ENCODE peak calls at places on chromosomes 12 and 14, in seven cellular contexts. One of them, this sample, is unnamed.
A peak's percentile ranks its signal among the peaks of the same experiment; 100 is the strongest.

GRCh38 chr14:67999693-68000384 is 180.3 kb downstream of the RAD51B start:
- DNase-seq in HCT116: peak; percentile 48
- DNase-seq in H1: no peak
- DNase-seq in HepG2: no peak
- DNase-seq in SK-N-SH: no peak
- DNase-seq in K562: no peak
- DNase-seq in GM12878: no peak
- DNase-seq in this sample: no peak

GRCh38 chr14:72879431-72879830 is 14.5 kb downstream of the DPF3 start:
- DNase-seq in HCT116: no peak
- DNase-seq in H1: no peak
- DNase-seq in HepG2: no peak
- DNase-seq in SK-N-SH: no peak
- DNase-seq in K562: no peak
- DNase-seq in GM12878: no peak
- DNase-seq in this sample: no peak

GRCh38 chr14:102781063-102781462 is 3.8 kb downstream of the TRAF3 start:
- DNase-seq in HCT116: no peak
- DNase-seq in H1: no peak
- DNase-seq in HepG2: no peak
- DNase-seq in SK-N-SH: no peak
- DNase-seq in K562: no peak
- DNase-seq in GM12878: no peak
- DNase-seq in this sample: no peak

GRCh38 chr12:119061208-119061796 is 80.0 kb downstream of the SRRM4 start:
- DNase-seq in HCT116: no peak
- DNase-seq in H1: peak; percentile 46
- DNase-seq in HepG2: peak; percentile 27
- DNase-seq in SK-N-SH: no peak
- DNase-seq in K562: peak; percentile 51
- DNase-seq in GM12878: no peak
- DNase-seq in this sample: peak; percentile 69

GRCh38 chr12:127277882-127278281 is 989.1 kb upstream of the TMEM132C start:
- DNase-seq in HCT116: no peak
- DNase-seq in H1: no peak
- DNase-seq in HepG2: no peak
- DNase-seq in SK-N-SH: no peak
- DNase-seq in K562: no peak
- DNase-seq in GM12878: peak; percentile 9
- DNase-seq in this sample: no peak

GRCh38 chr12:45651029-45651428 is 78.5 kb upstream of the ARID2 start:
- DNase-seq in HCT116: no peak
- DNase-seq in H1: no peak
- DNase-seq in HepG2: no peak
- DNase-seq in SK-N-SH: no peak
- DNase-seq in K562: no peak
- DNase-seq in GM12878: no peak
- DNase-seq in this sample: no peak

GRCh38 chr12:6383572-6384498 is at the start of gene LTBR:
- DNase-seq in HCT116: no peak
- DNase-seq in H1: no peak
- DNase-seq in HepG2: peak; percentile 83
- DNase-seq in SK-N-SH: no peak
- DNase-seq in K562: peak; percentile 82
- DNase-seq in GM12878: no peak
- DNase-seq in this sample: no peak

GRCh38 chr12:112370868-112371510 is 11.2 kb downstream of the HECTD4 start:
- DNase-seq in HCT116: no peak
- DNase-seq in H1: no peak
- DNase-seq in HepG2: peak; percentile 39
- DNase-seq in SK-N-SH: no peak
- DNase-seq in K562: no peak
- DNase-seq in GM12878: no peak
- DNase-seq in this sample: no peak

GRCh38 chr12:58919271-58920101 is 818 bp downstream of the LRIG3 start:
- DNase-seq in HCT116: no peak
- DNase-seq in H1: no peak
- DNase-seq in HepG2: peak; percentile 27
- DNase-seq in SK-N-SH: no peak
- DNase-seq in K562: no peak
- DNase-seq in GM12878: no peak
- DNase-seq in this sample: peak; percentile 15

GRCh38 chr12:112261559-112261958 is 120.7 kb downstream of the HECTD4 start:
- DNase-seq in HCT116: peak; percentile 6
- DNase-seq in H1: no peak
- DNase-seq in HepG2: peak; percentile 13
- DNase-seq in SK-N-SH: peak; percentile 27
- DNase-seq in K562: peak; percentile 30
- DNase-seq in GM12878: no peak
- DNase-seq in this sample: peak; percentile 6

GRCh38 chr14:105908006-105908405 is 381.6 kb downstream of the TMEM121 start:
- DNase-seq in HCT116: no peak
- DNase-seq in H1: no peak
- DNase-seq in HepG2: no peak
- DNase-seq in SK-N-SH: no peak
- DNase-seq in K562: no peak
- DNase-seq in GM12878: no peak
- DNase-seq in this sample: no peak

GRCh38 chr14:105910426-105910825 is 384.0 kb downstream of the TMEM121 start:
- DNase-seq in HCT116: no peak
- DNase-seq in H1: no peak
- DNase-seq in HepG2: no peak
- DNase-seq in SK-N-SH: no peak
- DNase-seq in K562: no peak
- DNase-seq in GM12878: no peak
- DNase-seq in this sample: no peak

GRCh38 chr14:105909046-105909827 is 382.9 kb downstream of the TMEM121 start:
- DNase-seq in HCT116: no peak
- DNase-seq in H1: no peak
- DNase-seq in HepG2: no peak
- DNase-seq in SK-N-SH: no peak
- DNase-seq in K562: no peak
- DNase-seq in GM12878: no peak
- DNase-seq in this sample: no peak

GRCh38 chr14:105907276-105907675 is 380.9 kb downstream of the TMEM121 start:
- DNase-seq in HCT116: no peak
- DNase-seq in H1: no peak
- DNase-seq in HepG2: no peak
- DNase-seq in SK-N-SH: no peak
- DNase-seq in K562: no peak
- DNase-seq in GM12878: no peak
- DNase-seq in this sample: no peak

GRCh38 chr14:105908481-105908911 is 382.1 kb downstream of the TMEM121 start:
- DNase-seq in HCT116: no peak
- DNase-seq in H1: no peak
- DNase-seq in HepG2: no peak
- DNase-seq in SK-N-SH: peak; percentile 87
- DNase-seq in K562: no peak
- DNase-seq in GM12878: no peak
- DNase-seq in this sample: no peak
- TF ChIP-seq YY1 in HCT116: no peak
- TF ChIP-seq YY1 in H1: no peak
- TF ChIP-seq YY1 in HepG2: no peak
- TF ChIP-seq YY1 in SK-N-SH: no peak
- TF ChIP-seq YY1 in K562: no peak
- TF ChIP-seq YY1 in GM12878: no peak
- TF ChIP-seq YY1 in this sample: no peak

GRCh38 chr14:90295870-90296516 is 35.7 kb downstream of the NRDE2 start:
- DNase-seq in HCT116: no peak
- DNase-seq in H1: no peak
- DNase-seq in HepG2: no peak
- DNase-seq in SK-N-SH: no peak
- DNase-seq in K562: no peak
- DNase-seq in GM12878: no peak
- DNase-seq in this sample: no peak
- H3K4me1 ChIP-seq in HCT116: peaks cover 5% of the 10 kb centered on the region
- H3K4me1 ChIP-seq in H1: no peaks in the 10 kb centered on the region
- H3K4me1 ChIP-seq in HepG2: no peaks in the 10 kb centered on the region
- H3K4me1 ChIP-seq in SK-N-SH: no peaks in the 10 kb centered on the region
- H3K4me1 ChIP-seq in K562: no peaks in the 10 kb centered on the region
- H3K4me1 ChIP-seq in GM12878: no peaks in the 10 kb centered on the region
- H3K4me1 ChIP-seq in this sample: peaks cover 2% of the 10 kb centered on the region

GRCh38 chr12:30792085-30792484 is 37.3 kb upstream of the CAPRIN2 start:
- DNase-seq in HCT116: no peak
- DNase-seq in H1: no peak
- DNase-seq in HepG2: no peak
- DNase-seq in SK-N-SH: no peak
- DNase-seq in K562: no peak
- DNase-seq in GM12878: no peak
- DNase-seq in this sample: no peak
- TF ChIP-seq YY1 in HCT116: no peak
- TF ChIP-seq YY1 in H1: no peak
- TF ChIP-seq YY1 in HepG2: no peak
- TF ChIP-seq YY1 in SK-N-SH: no peak
- TF ChIP-seq YY1 in K562: no peak
- TF ChIP-seq YY1 in GM12878: no peak
- TF ChIP-seq YY1 in this sample: no peak

GRCh38 chr14:61470954-61471279 is 149.5 kb downstream of the PRKCH start:
- DNase-seq in HCT116: no peak
- DNase-seq in H1: no peak
- DNase-seq in HepG2: no peak
- DNase-seq in SK-N-SH: no peak
- DNase-seq in K562: no peak
- DNase-seq in GM12878: no peak
- DNase-seq in this sample: no peak
- H3K4me1 ChIP-seq in HCT116: peaks cover 14% of the 10 kb centered on the region
- H3K4me1 ChIP-seq in H1: peaks cover 4% of the 10 kb centered on the region
- H3K4me1 ChIP-seq in HepG2: peaks cover 38% of the 10 kb centered on the region
- H3K4me1 ChIP-seq in SK-N-SH: peaks cover 18% of the 10 kb centered on the region
- H3K4me1 ChIP-seq in K562: no peaks in the 10 kb centered on the region
- H3K4me1 ChIP-seq in GM12878: peaks cover 24% of the 10 kb centered on the region
- H3K4me1 ChIP-seq in this sample: peaks cover 1% of the 10 kb centered on the region

DNA sequence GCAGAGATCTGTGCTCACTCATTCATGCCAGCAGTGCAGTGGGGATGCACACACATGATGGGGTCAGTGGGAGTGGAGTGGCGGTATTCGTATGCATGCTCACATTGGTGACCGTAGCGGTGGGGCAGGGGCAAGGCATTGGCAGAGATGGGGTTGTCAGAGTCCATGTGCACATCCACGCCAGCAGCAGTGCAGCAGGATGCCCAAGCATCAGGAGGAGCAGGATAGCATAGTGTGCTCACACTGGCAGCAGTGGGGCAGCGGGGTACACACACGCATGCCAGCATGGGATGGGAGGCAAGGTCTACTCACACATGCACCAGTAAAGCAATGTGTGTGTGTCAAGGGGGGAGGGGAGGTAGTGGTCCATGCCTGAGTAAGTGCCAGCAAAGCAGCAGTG is 89.4 kb upstream of the GARIN6 start:
- DNase-seq in HCT116: no peak
- DNase-seq in H1: no peak
- DNase-seq in HepG2: no peak
- DNase-seq in SK-N-SH: no peak
- DNase-seq in K562: no peak
- DNase-seq in GM12878: no peak
- DNase-seq in this sample: no peak
- TF ChIP-seq YY1 in HCT116: no peak
- TF ChIP-seq YY1 in H1: no peak
- TF ChIP-seq YY1 in HepG2: no peak
- TF ChIP-seq YY1 in SK-N-SH: no peak
- TF ChIP-seq YY1 in K562: no peak
- TF ChIP-seq YY1 in GM12878: no peak
- TF ChIP-seq YY1 in this sample: no peak

DNA sequence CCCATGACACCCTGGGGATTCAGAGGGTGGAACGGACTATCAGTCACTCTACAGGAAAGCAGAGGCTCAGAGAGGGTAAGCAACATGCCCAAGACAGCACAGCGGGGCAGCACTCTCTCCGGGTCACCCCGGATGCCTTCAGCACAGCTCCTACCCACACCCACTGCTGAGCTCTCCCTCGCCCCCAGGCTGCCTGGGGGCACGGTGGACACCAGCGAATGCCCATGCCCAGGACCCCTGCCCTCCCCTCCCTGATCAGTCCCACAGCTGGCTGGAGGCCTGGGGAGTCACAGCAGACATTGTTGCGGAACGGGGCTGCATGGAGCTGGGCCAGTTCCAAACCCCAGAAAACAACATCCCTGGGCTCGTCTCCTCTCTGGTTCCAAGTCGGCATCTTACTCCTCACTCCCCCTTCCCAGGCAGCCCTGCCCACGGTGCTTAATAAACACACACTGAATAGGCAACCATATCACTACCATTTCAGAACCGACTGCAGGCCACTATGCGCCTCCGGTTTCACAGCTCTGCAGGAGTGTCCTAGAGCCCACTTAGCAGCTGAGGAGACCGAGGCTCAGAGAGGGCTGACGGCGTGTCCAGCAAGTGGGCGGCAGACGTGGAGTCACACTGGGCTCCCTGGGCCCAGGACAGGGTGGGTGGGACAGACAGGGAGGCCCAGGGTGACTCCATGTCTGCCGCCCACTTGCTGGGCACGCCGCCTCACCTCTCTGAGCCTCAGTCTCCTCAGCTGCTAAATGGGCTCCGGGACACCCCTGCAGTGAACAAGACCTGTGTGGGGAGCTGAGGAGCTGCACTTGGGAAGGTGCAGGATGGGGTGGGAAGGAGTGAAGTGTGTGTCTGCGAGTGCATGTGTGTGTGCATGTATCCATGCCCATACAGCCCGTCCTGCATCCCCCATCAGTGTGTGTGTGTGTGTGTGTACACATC is 27.0 kb downstream of the CCDC85C start:
- DNase-seq in HCT116: no peak
- DNase-seq in H1: no peak
- DNase-seq in HepG2: no peak
- DNase-seq in SK-N-SH: no peak
- DNase-seq in K562: no peak
- DNase-seq in GM12878: no peak
- DNase-seq in this sample: no peak
- H3K4me1 ChIP-seq in HCT116: peaks cover 81% of the 10 kb centered on the region
- H3K4me1 ChIP-seq in H1: peaks cover 43% of the 10 kb centered on the region
- H3K4me1 ChIP-seq in HepG2: peaks cover 73% of the 10 kb centered on the region
- H3K4me1 ChIP-seq in SK-N-SH: peaks cover 51% of the 10 kb centered on the region
- H3K4me1 ChIP-seq in K562: peaks cover 12% of the 10 kb centered on the region
- H3K4me1 ChIP-seq in GM12878: no peaks in the 10 kb centered on the region
- H3K4me1 ChIP-seq in this sample: peaks cover 51% of the 10 kb centered on the region

GRCh38 chr12:55036326-55036725 is 16.6 kb downstream of the NEUROD4 start:
- DNase-seq in HCT116: no peak
- DNase-seq in H1: no peak
- DNase-seq in HepG2: no peak
- DNase-seq in SK-N-SH: no peak
- DNase-seq in K562: no peak
- DNase-seq in GM12878: no peak
- DNase-seq in this sample: no peak

GRCh38 chr12:55039761-55040160 is 20.0 kb downstream of the NEUROD4 start:
- DNase-seq in HCT116: no peak
- DNase-seq in H1: no peak
- DNase-seq in HepG2: no peak
- DNase-seq in SK-N-SH: no peak
- DNase-seq in K562: no peak
- DNase-seq in GM12878: no peak
- DNase-seq in this sample: no peak

GRCh38 chr12:55037349-55037748 is 17.6 kb downstream of the NEUROD4 start:
- DNase-seq in HCT116: no peak
- DNase-seq in H1: no peak
- DNase-seq in HepG2: no peak
- DNase-seq in SK-N-SH: no peak
- DNase-seq in K562: no peak
- DNase-seq in GM12878: no peak
- DNase-seq in this sample: no peak

DNA sequence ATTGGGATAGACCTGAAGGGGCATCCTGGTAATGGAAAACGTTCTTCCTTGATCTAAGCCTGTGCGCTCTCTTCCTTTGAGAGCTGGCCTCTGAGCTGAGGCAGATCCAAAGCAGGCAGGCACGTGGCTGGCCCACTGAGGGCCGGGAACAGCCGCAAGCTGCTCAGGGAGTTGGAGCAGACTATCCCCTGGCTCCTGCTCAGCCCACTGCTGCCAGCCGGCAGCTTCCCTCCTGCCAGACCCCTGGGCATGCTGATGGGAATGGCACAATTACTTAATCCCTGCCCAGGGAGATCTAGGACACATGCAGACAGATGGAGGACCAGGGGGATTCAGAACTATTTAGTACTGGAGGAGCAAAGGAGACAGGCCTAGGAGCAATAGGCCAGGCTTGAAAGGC is 14.4 kb downstream of the NEUROD4 start:
- DNase-seq in HCT116: no peak
- DNase-seq in H1: no peak
- DNase-seq in HepG2: no peak
- DNase-seq in SK-N-SH: no peak
- DNase-seq in K562: no peak
- DNase-seq in GM12878: no peak
- DNase-seq in this sample: no peak
- TF ChIP-seq YY1 in HCT116: no peak
- TF ChIP-seq YY1 in H1: no peak
- TF ChIP-seq YY1 in HepG2: no peak
- TF ChIP-seq YY1 in SK-N-SH: no peak
- TF ChIP-seq YY1 in K562: no peak
- TF ChIP-seq YY1 in GM12878: no peak
- TF ChIP-seq YY1 in this sample: no peak

This sample was measured in NT2/D1.